ENCODE peak calls at places on chromosome 13, in four cellular contexts. One of them, this sample, is unnamed.

GRCh38 chr13:105925496-105925895 is 610.0 kb downstream of the EFNB2 start:
- DNase-seq in endothelial cell: no peak
- DNase-seq in PC-9: peak
- DNase-seq in mucosa of gallbladder: no peak
- DNase-seq in this sample: peak

GRCh38 chr13:97339019-97339988 is 94.7 kb upstream of the RAP2A start:
- DNase-seq in endothelial cell: no peak
- DNase-seq in mucosa of gallbladder: peak
- DNase-seq in PC-9: no peak
- DNase-seq in this sample: peak

GRCh38 chr13:110319774-110320509 is 12.9 kb downstream of the COL4A2 start:
- DNase-seq in PC-9: peak
- DNase-seq in mucosa of gallbladder: no peak
- DNase-seq in endothelial cell: peak
- DNase-seq in this sample: peak

GRCh38 chr13:71587778-71588177 is 279.2 kb downstream of the DACH1 start:
- DNase-seq in mucosa of gallbladder: no peak
- DNase-seq in endothelial cell: no peak
- DNase-seq in PC-9: no peak
- DNase-seq in this sample: no peak

GRCh38 chr13:98504371-98504963 is 72.4 kb downstream of the STK24 start:
- DNase-seq in mucosa of gallbladder: no peak
- DNase-seq in PC-9: no peak
- DNase-seq in endothelial cell: no peak
- DNase-seq in this sample: no peak

GRCh38 chr13:20442798-20443381 is 82.8 kb downstream of the CRYL1 start:
- DNase-seq in mucosa of gallbladder: no peak
- DNase-seq in PC-9: no peak
- DNase-seq in endothelial cell: no peak
- DNase-seq in this sample: no peak

GRCh38 chr13:45623516-45624090 is 8.1 kb upstream of the ERICH6B start:
- DNase-seq in endothelial cell: no peak
- DNase-seq in PC-9: no peak
- DNase-seq in mucosa of gallbladder: no peak
- DNase-seq in this sample: peak

GRCh38 chr13:28755546-28755870 is 36.7 kb upstream of the SLC46A3 start:
- DNase-seq in PC-9: no peak
- DNase-seq in endothelial cell: no peak
- DNase-seq in mucosa of gallbladder: no peak
- DNase-seq in this sample: no peak

GRCh38 chr13:111095031-111095840 is 19.9 kb upstream of the ARHGEF7 start:
- DNase-seq in mucosa of gallbladder: no peak
- DNase-seq in endothelial cell: no peak
- DNase-seq in PC-9: no peak
- DNase-seq in this sample: no peak

GRCh38 chr13:87052731-87053130 is 618.4 kb upstream of the SLITRK5 start:
- DNase-seq in PC-9: no peak
- DNase-seq in mucosa of gallbladder: no peak
- DNase-seq in endothelial cell: no peak
- DNase-seq in this sample: no peak

GRCh38 chr13:39415403-39415802 is 187.6 kb downstream of the LHFPL6 start:
- DNase-seq in endothelial cell: peak
- DNase-seq in PC-9: no peak
- DNase-seq in mucosa of gallbladder: no peak
- DNase-seq in this sample: peak

GRCh38 chr13:23579886-23580706 is 9.9 kb downstream of the TNFRSF19 start:
- DNase-seq in PC-9: no peak
- DNase-seq in endothelial cell: peak
- DNase-seq in mucosa of gallbladder: no peak
- DNase-seq in this sample: peak

GRCh38 chr13:75850915-75851314 is 214.8 kb downstream of the LMO7 start:
- DNase-seq in endothelial cell: no peak
- DNase-seq in PC-9: no peak
- DNase-seq in mucosa of gallbladder: no peak
- DNase-seq in this sample: no peak